ENCODE peak calls at places on chromosomes 5 and 9, in eight cellular contexts. One of them, this sample, is unnamed.

GRCh38 chr5:80181618-80182211 is 74.1 kb downstream of the SERINC5 start:
- DNase-seq in lower lobe of right lung: peak
- DNase-seq in ovary: no peak
- DNase-seq in lower leg skin: no peak
- DNase-seq in endothelial cell of umbilical vein: no peak
- DNase-seq in neural crest cell: no peak
- DNase-seq in nephron progenitor cell: no peak
- DNase-seq in stomach: peak
- DNase-seq in this sample: no peak

GRCh38 chr5:1793966-1794895 is 5.4 kb downstream of the MRPL36 start:
- DNase-seq in endothelial cell of umbilical vein: no peak
- DNase-seq in neural crest cell: no peak
- DNase-seq in lower leg skin: no peak
- DNase-seq in nephron progenitor cell: no peak
- DNase-seq in lower lobe of right lung: no peak
- DNase-seq in stomach: no peak
- DNase-seq in ovary: no peak
- DNase-seq in this sample: no peak

GRCh38 chr5:132459031-132459982 is 31.3 kb downstream of the IRF1 start:
- DNase-seq in neural crest cell: no peak
- DNase-seq in stomach: peak
- DNase-seq in lower leg skin: no peak
- DNase-seq in nephron progenitor cell: no peak
- DNase-seq in lower lobe of right lung: peak
- DNase-seq in endothelial cell of umbilical vein: no peak
- DNase-seq in ovary: no peak
- DNase-seq in this sample: no peak

GRCh38 chr9:18478517-18479361 is 4.8 kb downstream of the ADAMTSL1 start:
- DNase-seq in ovary: no peak
- DNase-seq in stomach: no peak
- DNase-seq in lower leg skin: no peak
- DNase-seq in lower lobe of right lung: no peak
- DNase-seq in neural crest cell: no peak
- DNase-seq in nephron progenitor cell: no peak
- DNase-seq in endothelial cell of umbilical vein: no peak
- DNase-seq in this sample: no peak

GRCh38 chr5:143878430-143878829 is 66.5 kb downstream of the HMHB1 start:
- DNase-seq in lower lobe of right lung: no peak
- DNase-seq in neural crest cell: no peak
- DNase-seq in ovary: no peak
- DNase-seq in stomach: no peak
- DNase-seq in lower leg skin: no peak
- DNase-seq in nephron progenitor cell: no peak
- DNase-seq in endothelial cell of umbilical vein: no peak
- DNase-seq in this sample: no peak

GRCh38 chr5:98929982-98930355 is 1.2 kb upstream of the CHD1 start:
- DNase-seq in lower leg skin: no peak
- DNase-seq in neural crest cell: no peak
- DNase-seq in stomach: no peak
- DNase-seq in endothelial cell of umbilical vein: no peak
- DNase-seq in ovary: peak
- DNase-seq in nephron progenitor cell: no peak
- DNase-seq in lower lobe of right lung: no peak
- DNase-seq in this sample: no peak

GRCh38 chr5:66582499-66582898 is 13.7 kb upstream of the MAST4 start:
- DNase-seq in endothelial cell of umbilical vein: no peak
- DNase-seq in nephron progenitor cell: no peak
- DNase-seq in stomach: no peak
- DNase-seq in lower lobe of right lung: no peak
- DNase-seq in neural crest cell: no peak
- DNase-seq in lower leg skin: no peak
- DNase-seq in ovary: no peak
- DNase-seq in this sample: no peak

GRCh38 chr9:35996358-35996970 is 38.5 kb upstream of the OR2S2 start:
- DNase-seq in ovary: no peak
- DNase-seq in neural crest cell: no peak
- DNase-seq in lower lobe of right lung: no peak
- DNase-seq in nephron progenitor cell: no peak
- DNase-seq in lower leg skin: no peak
- DNase-seq in endothelial cell of umbilical vein: no peak
- DNase-seq in stomach: no peak
- DNase-seq in this sample: no peak

GRCh38 chr9:131405858-131406566 is 12.1 kb downstream of the PRRC2B start:
- DNase-seq in nephron progenitor cell: no peak
- DNase-seq in endothelial cell of umbilical vein: no peak
- DNase-seq in ovary: no peak
- DNase-seq in lower lobe of right lung: no peak
- DNase-seq in stomach: no peak
- DNase-seq in neural crest cell: no peak
- DNase-seq in lower leg skin: no peak
- DNase-seq in this sample: no peak

GRCh38 chr9:131744171-131744714 is 4.4 kb upstream of the RAPGEF1 start:
- DNase-seq in lower leg skin: no peak
- DNase-seq in lower lobe of right lung: peak
- DNase-seq in stomach: peak
- DNase-seq in neural crest cell: no peak
- DNase-seq in endothelial cell of umbilical vein: no peak
- DNase-seq in nephron progenitor cell: no peak
- DNase-seq in ovary: no peak
- DNase-seq in this sample: no peak

GRCh38 chr9:36855443-36856315 is 178.4 kb downstream of the PAX5 start:
- DNase-seq in lower lobe of right lung: no peak
- DNase-seq in stomach: no peak
- DNase-seq in lower leg skin: no peak
- DNase-seq in endothelial cell of umbilical vein: peak
- DNase-seq in ovary: no peak
- DNase-seq in nephron progenitor cell: peak
- DNase-seq in neural crest cell: no peak
- DNase-seq in this sample: no peak

GRCh38 chr5:38598296-38598993 is 42.0 kb upstream of the LIFR start:
- DNase-seq in lower leg skin: no peak
- DNase-seq in ovary: no peak
- DNase-seq in stomach: no peak
- DNase-seq in lower lobe of right lung: no peak
- DNase-seq in endothelial cell of umbilical vein: no peak
- DNase-seq in neural crest cell: no peak
- DNase-seq in nephron progenitor cell: no peak
- DNase-seq in this sample: no peak

GRCh38 chr9:126127591-126127990 is 199.0 kb upstream of the MVB12B start:
- DNase-seq in lower lobe of right lung: no peak
- DNase-seq in ovary: no peak
- DNase-seq in stomach: peak
- DNase-seq in endothelial cell of umbilical vein: no peak
- DNase-seq in neural crest cell: no peak
- DNase-seq in lower leg skin: peak
- DNase-seq in nephron progenitor cell: no peak
- DNase-seq in this sample: peak

GRCh38 chr5:125134216-125135081 is 388.0 kb upstream of the ZNF608 start:
- DNase-seq in neural crest cell: no peak
- DNase-seq in nephron progenitor cell: no peak
- DNase-seq in stomach: no peak
- DNase-seq in lower leg skin: no peak
- DNase-seq in endothelial cell of umbilical vein: peak
- DNase-seq in lower lobe of right lung: no peak
- DNase-seq in ovary: no peak
- DNase-seq in this sample: no peak

DNA sequence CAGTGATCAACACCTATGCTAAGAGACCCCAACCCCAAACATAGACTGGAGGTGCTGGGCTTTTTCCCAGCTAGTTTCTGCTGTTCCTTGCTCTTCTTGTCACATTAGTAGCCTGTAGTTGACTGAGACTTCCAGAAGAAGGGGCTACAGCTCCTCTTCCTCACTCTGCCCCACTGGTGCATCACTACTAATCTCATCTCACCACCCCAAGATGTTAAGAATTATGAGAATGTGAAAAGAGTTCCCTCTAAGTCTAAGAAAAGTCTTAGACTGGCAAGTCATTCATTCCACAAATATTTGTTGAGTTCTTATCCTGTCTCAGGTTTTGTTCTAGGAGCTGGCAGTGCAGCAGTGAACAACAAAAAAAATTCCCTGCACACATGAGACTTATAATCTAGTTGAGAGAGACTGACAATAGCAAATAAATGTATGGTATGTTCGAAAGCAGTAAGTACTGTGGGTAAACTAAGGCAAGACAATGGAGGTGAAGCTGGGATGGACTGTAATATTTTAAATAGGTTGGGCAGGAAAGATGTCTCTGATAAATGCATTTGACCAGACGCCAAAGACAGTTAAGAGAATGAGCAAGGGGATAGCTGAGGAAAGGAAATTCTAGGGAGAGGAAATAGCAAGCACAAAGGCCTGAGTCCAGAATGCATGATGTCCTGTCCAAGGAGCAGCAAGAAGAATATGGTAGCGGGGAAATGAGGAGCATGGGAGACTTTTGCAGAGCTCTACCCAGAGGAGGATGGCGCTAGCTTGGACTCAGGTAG is 92.3 kb downstream of the PTCD2 start:
- DNase-seq in lower leg skin: no peak
- DNase-seq in ovary: no peak
- DNase-seq in nephron progenitor cell: no peak
- DNase-seq in neural crest cell: no peak
- DNase-seq in stomach: no peak
- DNase-seq in lower lobe of right lung: no peak
- DNase-seq in endothelial cell of umbilical vein: no peak
- DNase-seq in this sample: no peak
- TF ChIP-seq CTCF in lower leg skin: no peak
- TF ChIP-seq CTCF in ovary: no peak
- TF ChIP-seq CTCF in nephron progenitor cell: no peak
- TF ChIP-seq CTCF in neural crest cell: no peak
- TF ChIP-seq CTCF in stomach: no peak
- TF ChIP-seq CTCF in lower lobe of right lung: no peak
- TF ChIP-seq CTCF in endothelial cell of umbilical vein: no peak
- TF ChIP-seq CTCF in this sample: no peak

DNA sequence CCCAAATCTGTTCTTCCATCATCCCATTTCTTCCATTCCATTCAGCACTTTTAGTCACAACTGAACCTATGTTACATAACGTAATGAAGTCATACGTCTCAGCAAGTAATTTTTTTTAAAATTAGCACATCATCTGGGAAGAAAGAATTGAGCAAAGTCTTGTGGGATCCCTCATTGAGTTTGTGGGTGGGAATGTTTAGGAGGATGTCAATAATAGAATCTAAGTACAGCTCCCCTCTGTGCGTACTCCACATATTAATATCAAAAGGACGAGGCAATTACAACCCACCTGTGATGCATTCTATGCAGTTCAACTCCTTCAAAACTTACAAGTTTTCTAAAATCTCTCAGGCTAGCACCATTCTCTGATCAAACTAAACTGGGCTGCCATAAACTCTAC is 526.3 kb downstream of the AGTPBP1 start:
- DNase-seq in ovary: no peak
- DNase-seq in nephron progenitor cell: no peak
- DNase-seq in neural crest cell: no peak
- DNase-seq in lower leg skin: no peak
- DNase-seq in endothelial cell of umbilical vein: no peak
- DNase-seq in lower lobe of right lung: no peak
- DNase-seq in stomach: no peak
- DNase-seq in this sample: no peak
- TF ChIP-seq CTCF in ovary: no peak
- TF ChIP-seq CTCF in nephron progenitor cell: no peak
- TF ChIP-seq CTCF in neural crest cell: no peak
- TF ChIP-seq CTCF in lower leg skin: no peak
- TF ChIP-seq CTCF in endothelial cell of umbilical vein: no peak
- TF ChIP-seq CTCF in lower lobe of right lung: no peak
- TF ChIP-seq CTCF in stomach: no peak
- TF ChIP-seq CTCF in this sample: no peak

DNA sequence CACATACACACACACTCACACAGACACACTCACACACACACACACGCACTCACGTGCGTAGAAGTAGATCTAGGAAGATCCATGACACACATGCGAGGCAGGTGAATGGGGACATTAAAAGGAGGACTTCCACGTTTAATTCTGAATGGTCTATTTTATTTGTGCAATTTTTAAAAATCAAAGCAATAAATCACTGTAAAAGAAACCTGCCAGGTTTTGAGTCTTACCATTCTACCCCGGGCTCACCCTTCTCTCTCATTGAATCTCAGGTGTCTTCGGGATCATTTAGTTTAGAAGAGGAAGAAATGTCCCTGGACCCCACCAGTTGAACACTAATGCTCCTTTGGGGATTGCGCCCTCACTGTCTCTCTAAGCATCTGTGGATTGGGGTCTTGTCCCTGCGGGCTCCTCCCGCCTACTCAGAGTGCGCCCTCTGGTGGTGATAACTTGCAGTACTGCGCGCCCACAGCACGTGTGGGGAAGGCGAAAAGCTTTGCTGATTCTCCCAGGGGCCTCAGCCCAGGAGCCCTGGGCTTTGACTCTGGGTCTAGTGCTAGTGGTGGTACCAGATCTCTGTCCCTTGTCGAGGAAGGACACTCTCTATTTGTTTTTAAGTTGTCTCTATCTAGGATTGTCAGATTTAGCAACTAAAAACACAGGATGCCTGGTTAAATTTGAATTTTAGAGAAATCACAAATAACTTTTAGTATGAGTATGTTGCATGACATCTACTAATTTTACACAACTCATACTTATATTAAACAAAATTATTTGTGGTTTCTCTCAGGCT is 34.8 kb downstream of the BOD1 start:
- DNase-seq in neural crest cell: peak
- DNase-seq in lower lobe of right lung: no peak
- DNase-seq in endothelial cell of umbilical vein: peak
- DNase-seq in nephron progenitor cell: peak
- DNase-seq in lower leg skin: no peak
- DNase-seq in ovary: no peak
- DNase-seq in stomach: peak
- DNase-seq in this sample: no peak
- TF ChIP-seq CTCF in neural crest cell: peak
- TF ChIP-seq CTCF in lower lobe of right lung: peak
- TF ChIP-seq CTCF in endothelial cell of umbilical vein: peak
- TF ChIP-seq CTCF in nephron progenitor cell: peak
- TF ChIP-seq CTCF in lower leg skin: no peak
- TF ChIP-seq CTCF in ovary: no peak
- TF ChIP-seq CTCF in stomach: peak
- TF ChIP-seq CTCF in this sample: peak

DNA sequence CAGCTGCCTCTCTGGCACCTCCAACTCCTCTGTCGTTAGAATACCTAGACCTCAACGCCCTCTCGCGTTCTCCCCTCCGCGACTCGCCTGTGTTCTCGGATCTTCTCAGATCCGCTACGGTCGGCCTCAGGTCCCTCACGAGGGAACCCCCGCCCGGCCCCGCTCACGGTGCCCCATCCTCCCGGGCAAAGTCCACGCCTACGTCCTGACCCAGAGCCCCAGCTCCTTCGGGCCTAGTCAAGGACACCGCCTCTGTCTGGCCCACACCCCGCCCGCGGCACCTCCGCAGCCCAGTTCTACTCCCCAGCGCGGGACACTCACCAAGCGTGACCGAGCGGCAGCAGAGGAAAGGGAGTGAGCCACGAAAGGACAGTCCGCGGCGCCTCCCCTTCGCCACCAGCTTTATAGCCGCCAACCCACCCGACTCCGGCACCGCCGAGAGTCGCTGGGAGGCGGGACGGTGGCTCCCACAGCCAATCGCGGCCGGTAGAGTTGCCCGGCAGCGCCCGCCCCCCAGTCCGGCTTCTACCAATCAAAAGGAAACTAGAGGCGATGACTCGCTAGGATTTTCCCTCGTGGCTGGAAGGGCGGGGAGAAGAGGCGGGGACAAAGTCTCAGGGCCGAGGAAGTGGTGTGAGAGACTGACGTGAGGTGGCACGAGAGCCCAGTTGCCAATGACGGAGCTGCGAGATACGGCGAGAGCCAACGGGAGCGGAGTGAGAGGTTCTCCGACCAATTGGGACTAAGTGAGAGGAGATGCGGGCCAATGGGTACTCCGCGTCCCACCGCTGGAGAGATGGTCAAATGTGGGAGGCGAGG is at the start of gene HMGCS1:
- DNase-seq in lower lobe of right lung: peak
- DNase-seq in neural crest cell: peak
- DNase-seq in endothelial cell of umbilical vein: peak
- DNase-seq in lower leg skin: peak
- DNase-seq in stomach: peak
- DNase-seq in ovary: peak
- DNase-seq in nephron progenitor cell: peak
- DNase-seq in this sample: peak
- TF ChIP-seq CTCF in lower lobe of right lung: no peak
- TF ChIP-seq CTCF in neural crest cell: no peak
- TF ChIP-seq CTCF in endothelial cell of umbilical vein: no peak
- TF ChIP-seq CTCF in lower leg skin: no peak
- TF ChIP-seq CTCF in stomach: no peak
- TF ChIP-seq CTCF in ovary: no peak
- TF ChIP-seq CTCF in nephron progenitor cell: no peak
- TF ChIP-seq CTCF in this sample: peak

This sample was measured in type B pancreatic cell.